ENCODE peak calls at places on chromosomes 5 and 9, in four cellular contexts. One of them, this sample, is unnamed. For H3K9me3, the result is how much of the 10 kb centered on the place peaks cover.

GRCh38 chr5:76754765-76755164 is 38.8 kb downstream of the F2R start:
- DNase-seq in right atrium auricular region: peak
- DNase-seq in left lung: no peak
- DNase-seq in A549: no peak
- DNase-seq in this sample: no peak

GRCh38 chr9:132239999-132240859 is 78.4 kb downstream of the NTNG2 start:
- DNase-seq in right atrium auricular region: no peak
- DNase-seq in left lung: no peak
- DNase-seq in A549: no peak
- DNase-seq in this sample: no peak

GRCh38 chr5:54570923-54571322 is 53.4 kb downstream of the SNX18 start:
- DNase-seq in right atrium auricular region: no peak
- DNase-seq in left lung: no peak
- DNase-seq in A549: no peak
- DNase-seq in this sample: no peak

GRCh38 chr9:129102791-129103594 is 7.6 kb downstream of the CRAT start:
- DNase-seq in right atrium auricular region: peak
- DNase-seq in left lung: no peak
- DNase-seq in A549: peak
- DNase-seq in this sample: no peak

GRCh38 chr5:67291671-67292070 is 95.1 kb upstream of the CD180 start:
- DNase-seq in right atrium auricular region: no peak
- DNase-seq in left lung: no peak
- DNase-seq in A549: no peak
- DNase-seq in this sample: no peak

GRCh38 chr9:34430843-34431437 is 27.4 kb downstream of the FAM219A start:
- DNase-seq in right atrium auricular region: peak
- DNase-seq in left lung: peak
- DNase-seq in A549: peak
- DNase-seq in this sample: no peak

GRCh38 chr9:96129698-96130097 is 172.3 kb downstream of the HSD17B3 start:
- DNase-seq in right atrium auricular region: no peak
- DNase-seq in left lung: no peak
- DNase-seq in A549: no peak
- DNase-seq in this sample: no peak

GRCh38 chr9:16824545-16825041 is 45.9 kb downstream of the BNC2 start:
- DNase-seq in right atrium auricular region: no peak
- DNase-seq in left lung: no peak
- DNase-seq in A549: peak
- DNase-seq in this sample: no peak

GRCh38 chr9:6584881-6585597 is 60.5 kb downstream of the GLDC start:
- DNase-seq in right atrium auricular region: no peak
- DNase-seq in left lung: no peak
- DNase-seq in A549: peak
- DNase-seq in this sample: no peak

DNA sequence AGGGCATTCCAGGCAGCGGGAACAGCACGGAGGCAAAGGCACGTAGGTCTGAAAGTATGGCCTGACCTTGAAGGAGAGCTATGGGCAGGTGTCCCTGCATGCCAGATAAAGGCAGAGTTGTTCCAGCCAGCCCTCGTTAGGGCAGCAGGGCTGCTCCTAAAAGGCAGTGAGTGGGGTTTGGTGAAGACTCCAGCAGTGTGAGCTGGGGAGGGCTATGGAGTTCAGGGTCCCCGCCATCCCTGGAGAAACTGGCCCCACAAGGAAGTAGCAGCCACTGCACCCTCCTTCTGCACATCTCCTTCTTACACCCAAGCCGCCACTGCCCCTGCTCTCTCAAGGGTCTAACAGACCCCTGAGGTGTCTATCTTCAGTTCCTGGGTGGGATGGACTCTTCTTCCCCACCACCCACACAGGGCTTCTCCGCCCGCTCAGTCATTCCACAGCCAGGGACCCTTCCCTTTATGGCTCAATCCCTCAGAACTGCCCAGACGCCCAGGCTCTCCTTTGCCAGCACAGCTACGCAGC is 1.4 kb downstream of the AKNA start:
- DNase-seq in right atrium auricular region: no peak
- DNase-seq in left lung: peak
- DNase-seq in A549: no peak
- DNase-seq in this sample: no peak
- H3K27ac ChIP-seq in right atrium auricular region: peak
- H3K27ac ChIP-seq in left lung: peak
- H3K27ac ChIP-seq in A549: no peak
- H3K27ac ChIP-seq in this sample: peak

DNA sequence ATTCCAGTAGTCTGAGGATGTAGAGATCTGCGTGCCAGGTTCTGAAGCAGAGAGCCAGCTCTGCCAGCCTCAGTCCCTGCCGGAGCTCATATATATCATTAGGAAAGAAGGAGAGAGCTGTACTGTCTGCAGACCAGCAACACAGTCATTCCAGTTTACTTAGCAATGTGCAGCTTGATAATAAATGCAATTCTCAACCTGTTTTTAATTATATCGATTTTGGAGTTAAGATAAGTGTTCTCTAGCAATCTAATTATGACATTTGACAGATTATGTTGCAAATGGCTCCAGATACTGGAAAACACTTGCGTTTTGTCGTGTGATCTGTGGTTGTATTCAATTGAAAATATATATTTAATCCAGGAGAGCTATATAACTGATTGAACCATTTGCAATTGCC is 540.5 kb downstream of the CTNND2 start:
- DNase-seq in right atrium auricular region: no peak
- DNase-seq in left lung: no peak
- DNase-seq in A549: no peak
- DNase-seq in this sample: no peak
- TF ChIP-seq CTCF in right atrium auricular region: no peak
- TF ChIP-seq CTCF in left lung: no peak
- TF ChIP-seq CTCF in A549: no peak
- TF ChIP-seq CTCF in this sample: no peak

DNA sequence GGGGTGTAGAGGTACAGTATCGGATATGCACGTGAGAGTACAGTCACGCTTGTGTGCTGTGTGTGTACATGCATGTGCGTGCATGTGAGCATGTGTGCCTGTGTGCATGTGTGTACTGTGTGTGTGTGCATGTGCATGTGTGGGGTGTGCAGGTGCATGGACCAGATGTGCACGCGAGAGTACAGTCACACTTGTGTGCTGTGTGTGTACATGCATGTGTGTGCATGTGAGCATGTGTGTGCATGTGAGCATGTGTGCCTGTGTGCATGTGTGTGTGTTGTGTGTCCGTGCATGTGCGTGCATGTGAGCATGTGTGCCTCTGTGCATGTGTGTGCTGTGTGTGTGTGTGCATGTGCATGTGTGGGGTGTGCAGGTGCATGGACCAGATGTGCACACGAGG is 10.3 kb downstream of the SLC6A19 start:
- DNase-seq in right atrium auricular region: no peak
- DNase-seq in left lung: no peak
- DNase-seq in A549: no peak
- DNase-seq in this sample: no peak
- H3K9me3 ChIP-seq in right atrium auricular region: under half
- H3K9me3 ChIP-seq in left lung: under half
- H3K9me3 ChIP-seq in A549: under half
- H3K9me3 ChIP-seq in this sample: under half

GRCh38 chr5:140189253-140189652 is 14.3 kb downstream of the CYSTM1 start:
- DNase-seq in right atrium auricular region: no peak
- DNase-seq in left lung: no peak
- DNase-seq in A549: no peak
- DNase-seq in this sample: no peak

GRCh38 chr5:140186155-140186753 is 11.3 kb downstream of the CYSTM1 start:
- DNase-seq in right atrium auricular region: no peak
- DNase-seq in left lung: no peak
- DNase-seq in A549: no peak
- DNase-seq in this sample: no peak

GRCh38 chr5:140182803-140183367 is 7.9 kb downstream of the CYSTM1 start:
- DNase-seq in right atrium auricular region: no peak
- DNase-seq in left lung: peak
- DNase-seq in A549: no peak
- DNase-seq in this sample: no peak

GRCh38 chr5:140182075-140182709 is 7.2 kb downstream of the CYSTM1 start:
- DNase-seq in right atrium auricular region: no peak
- DNase-seq in left lung: no peak
- DNase-seq in A549: no peak
- DNase-seq in this sample: no peak

DNA sequence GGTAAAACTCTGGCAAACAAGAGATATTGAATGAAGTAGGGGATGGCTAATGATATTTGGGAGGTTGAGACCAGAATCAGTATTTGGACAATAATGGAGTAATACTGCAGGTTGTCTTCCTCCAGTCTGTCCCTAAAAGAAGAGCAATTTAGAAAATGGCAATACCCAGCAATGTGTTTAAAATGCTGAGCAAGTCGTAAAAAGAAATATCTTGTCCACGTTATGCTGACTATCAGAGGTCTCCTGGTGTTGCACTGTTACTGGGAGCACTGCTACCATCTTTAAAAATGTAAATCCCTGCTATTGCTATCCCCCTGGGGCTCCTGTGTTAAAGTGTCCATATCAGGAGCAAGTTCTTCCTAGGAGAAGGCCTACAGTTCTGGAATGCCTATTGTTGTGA is 10.4 kb downstream of the CYSTM1 start:
- DNase-seq in right atrium auricular region: no peak
- DNase-seq in left lung: no peak
- DNase-seq in A549: no peak
- DNase-seq in this sample: no peak
- H3K27ac ChIP-seq in right atrium auricular region: no peak
- H3K27ac ChIP-seq in left lung: no peak
- H3K27ac ChIP-seq in A549: no peak
- H3K27ac ChIP-seq in this sample: no peak

DNA sequence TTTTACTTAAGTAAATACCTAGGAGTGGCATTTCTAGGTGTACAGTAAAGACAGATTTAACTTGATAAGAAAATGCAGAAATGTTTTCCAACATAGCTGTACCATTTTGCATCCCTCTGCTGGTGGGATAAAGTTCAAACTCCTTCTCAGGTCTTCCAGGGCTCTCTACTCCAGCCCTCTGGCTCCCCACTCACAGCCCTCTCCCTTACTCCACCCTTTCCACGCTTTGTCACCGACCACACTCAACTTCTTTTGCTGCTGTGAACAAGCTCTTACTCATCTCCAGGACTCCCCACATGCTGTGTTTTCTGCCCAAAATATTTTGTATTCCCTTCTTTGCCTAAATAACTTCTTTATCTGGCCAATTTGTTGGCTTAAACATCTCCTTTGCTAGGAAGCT is 90.6 kb upstream of the OSMR start:
- DNase-seq in right atrium auricular region: no peak
- DNase-seq in left lung: no peak
- DNase-seq in A549: no peak
- DNase-seq in this sample: no peak
- TF ChIP-seq CTCF in right atrium auricular region: no peak
- TF ChIP-seq CTCF in left lung: no peak
- TF ChIP-seq CTCF in A549: no peak
- TF ChIP-seq CTCF in this sample: no peak

DNA sequence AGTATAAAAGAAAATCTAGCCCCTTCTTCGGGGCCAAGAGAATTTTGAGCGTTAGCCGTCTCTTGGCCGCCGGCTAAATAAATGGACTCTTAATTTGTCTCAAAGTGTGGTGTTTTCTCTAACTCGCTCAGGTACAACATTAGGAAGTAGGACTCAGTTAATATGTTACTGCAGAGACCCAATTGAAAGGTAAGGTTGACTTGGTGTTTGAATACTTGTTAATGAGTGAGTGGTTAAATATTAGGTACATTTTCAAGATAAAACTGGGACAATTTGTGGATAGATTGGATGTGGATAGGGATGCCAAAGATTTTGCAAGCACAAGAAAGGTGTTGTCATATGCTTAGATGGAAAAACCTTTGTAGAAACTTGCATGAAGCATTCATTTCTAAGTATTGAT is 1177.3 kb upstream of the CDH18 start:
- DNase-seq in right atrium auricular region: no peak
- DNase-seq in left lung: no peak
- DNase-seq in A549: no peak
- DNase-seq in this sample: no peak
- H3K9me3 ChIP-seq in right atrium auricular region: under half
- H3K9me3 ChIP-seq in left lung: under half
- H3K9me3 ChIP-seq in A549: under half
- H3K9me3 ChIP-seq in this sample: under half

DNA sequence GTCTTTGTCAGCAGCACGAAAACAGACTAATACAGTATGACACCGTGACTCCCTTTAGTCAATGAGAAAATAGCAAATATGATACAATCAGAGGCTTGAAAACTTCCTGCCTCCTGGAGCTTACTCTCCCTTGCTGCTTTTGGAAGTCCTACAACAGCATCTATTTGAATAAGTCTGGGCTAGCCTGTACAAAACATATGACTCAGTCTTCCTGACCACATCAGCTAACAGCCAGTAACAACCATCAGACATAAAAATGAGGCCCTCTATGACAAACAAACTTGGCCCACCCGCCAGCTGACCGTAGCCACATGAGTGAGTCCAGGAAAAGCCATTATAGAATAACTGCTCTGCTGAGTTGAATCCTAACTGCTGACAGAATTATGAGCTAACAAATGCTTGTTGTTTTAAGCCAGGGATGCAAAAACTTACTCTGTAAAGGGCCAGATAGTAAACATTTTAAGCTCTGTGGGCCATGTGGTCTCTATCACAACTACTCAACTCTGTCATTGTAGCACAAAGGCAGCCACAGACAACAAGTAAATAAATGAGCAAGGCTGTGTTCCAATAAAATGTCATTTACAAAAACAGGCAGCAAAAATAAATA is 347.6 kb downstream of the PTPRD start:
- DNase-seq in right atrium auricular region: no peak
- DNase-seq in left lung: no peak
- DNase-seq in A549: no peak
- DNase-seq in this sample: no peak
- H3K27ac ChIP-seq in right atrium auricular region: no peak
- H3K27ac ChIP-seq in left lung: no peak
- H3K27ac ChIP-seq in A549: no peak
- H3K27ac ChIP-seq in this sample: no peak

This sample was measured in CD4-positive, alpha-beta T cell.